ENCODE peak calls at places on chromosomes 12 and 14, in nine cellular contexts. Q is Panc1, X is H1, S is esophagus muscularis mucosa, U is spleen, D is HCT116, E is transverse colon, V is suprapubic skin, K is sigmoid colon. B is an unnamed sample.

GRCh38 chr14:103500148-103500990 is 22.3 kb downstream of the CKB start:
- DNase-seq in V (peak; percentile 93), D (no peak), X (peak; percentile 50), E (peak; percentile 91), U (peak; percentile 94), K (peak; percentile 96), Q (no peak), S (peak; percentile 97), B (peak; percentile 94)

GRCh38 chr14:92673601-92674000 is 74.8 kb downstream of the LGMN start:
- DNase-seq in Q (no peak), K (peak; percentile 40), X (no peak), E (no peak), V (no peak), D (no peak), U (peak; percentile 51), S (no peak), B (no peak)

GRCh38 chr12:117580718-117581062 is 219.3 kb upstream of the NOS1 start:
- DNase-seq in X (peak; percentile 77), D (peak; percentile 24), V (peak; percentile 66), Q (no peak), S (no peak), E (peak; percentile 16), U (no peak), K (peak; percentile 61), B (no peak)

GRCh38 chr14:34650786-34651584 is 21.0 kb upstream of the SNX6 start:
- DNase-seq in E (no peak), S (no peak), Q (no peak), K (no peak), U (no peak), V (no peak), X (no peak), D (peak; percentile 56), B (no peak)

GRCh38 chr12:124694250-124694649 is 126.8 kb upstream of the NCOR2 start:
- DNase-seq in K (no peak), E (no peak), U (no peak), Q (no peak), S (no peak), D (no peak), V (no peak), X (no peak), B (no peak)

GRCh38 chr12:112900298-112901145 is 6.2 kb upstream of the OAS1 start:
- DNase-seq in V (no peak), D (peak; percentile 80), S (no peak), E (peak; percentile 53), Q (peak; percentile 30), X (peak; percentile 17), K (no peak), U (no peak), B (peak; percentile 53)

GRCh38 chr12:93319523-93320045 is 58.1 kb upstream of the NUDT4 start:
- DNase-seq in V (no peak), X (no peak), K (no peak), Q (no peak), U (no peak), D (no peak), E (no peak), S (no peak), B (no peak)

GRCh38 chr12:32970465-32971110 is 74.0 kb upstream of the PKP2 start:
- DNase-seq in X (no peak), K (no peak), V (no peak), E (no peak), S (no peak), D (no peak), Q (no peak), U (no peak), B (no peak)

DNA sequence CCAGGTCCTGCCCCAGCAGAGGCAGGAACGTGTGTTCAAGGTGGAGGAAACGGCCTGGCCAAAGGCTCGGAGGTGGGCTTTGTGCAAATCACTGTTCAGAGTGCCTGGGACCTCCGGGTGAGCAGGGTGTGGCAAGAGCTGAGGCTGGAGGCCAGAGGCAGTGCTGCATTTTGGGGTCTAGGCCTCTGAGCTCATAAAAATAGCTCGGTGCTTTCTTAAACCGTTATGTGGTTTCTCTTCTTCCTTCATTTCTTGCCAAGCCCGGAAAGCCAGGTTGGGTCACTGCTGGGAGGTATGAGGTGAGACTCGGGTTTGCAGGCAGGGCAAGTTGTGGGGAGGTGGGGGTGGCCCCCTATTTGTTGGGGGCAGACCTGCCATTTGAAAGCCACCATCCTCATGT is 178.8 kb upstream of the MYL2 start:
- DNase-seq in V (no peak), Q (no peak), K (no peak), X (no peak), U (peak; percentile 66), E (no peak), D (no peak), S (no peak), B (no peak)
- H3K27ac ChIP-seq in V (no peak overlapping the region), Q (no peak overlapping the region), K (no peak overlapping the region), X (no peak overlapping the region), U (no peak overlapping the region), E (no peak overlapping the region), D (no peak overlapping the region), S (no peak overlapping the region), B (no peak overlapping the region)

GRCh38 chr14:51304956-51305355 is 64.9 kb downstream of the TMX1 start:
- DNase-seq in K (no peak), U (no peak), Q (no peak), D (no peak), V (no peak), E (no peak), X (no peak), S (peak; percentile 39), B (no peak)
- TF ChIP-seq POLR2AphosphoS5 in K (no peak), U (no peak), Q (no peak), D (no peak), V (no peak), E (no peak), X (no peak), S (no peak), B (no peak)

DNA sequence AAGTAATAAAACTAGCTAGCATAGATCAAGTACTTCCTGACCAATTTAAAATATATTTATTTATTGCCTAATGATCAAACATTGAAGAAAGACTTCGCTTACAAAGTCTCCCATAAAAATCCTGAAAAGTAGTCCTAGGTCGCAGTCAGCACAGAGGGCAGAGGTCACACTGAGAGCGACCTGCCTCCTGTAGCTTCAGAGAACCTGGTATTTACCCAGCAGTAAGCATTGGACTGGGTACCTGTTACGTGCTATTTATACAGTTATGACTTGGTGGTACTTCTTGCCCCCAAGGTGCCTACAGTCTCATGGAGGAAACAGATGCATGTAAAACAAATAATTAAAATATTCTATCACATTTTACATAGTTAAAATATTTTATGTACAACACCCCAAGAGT is 274.1 kb upstream of the G2E3 start:
- DNase-seq in K (no peak), S (no peak), X (no peak), Q (no peak), D (no peak), V (no peak), U (no peak), E (no peak), B (no peak)
- H3K27ac ChIP-seq in K (no peak overlapping the region), S (no peak overlapping the region), X (no peak overlapping the region), Q (no peak overlapping the region), D (no peak overlapping the region), V (no peak overlapping the region), U (no peak overlapping the region), E (no peak overlapping the region), B (no peak overlapping the region)

GRCh38 chr14:39180553-39180952 is 5.5 kb downstream of the PNN start:
- DNase-seq in D (no peak), Q (no peak), X (no peak), E (no peak), S (no peak), V (no peak), K (no peak), U (no peak), B (no peak)
- TF ChIP-seq POLR2AphosphoS5 in D (no peak), Q (no peak), X (peak; percentile 83), E (no peak), S (no peak), V (no peak), K (no peak), U (no peak), B (no peak)

GRCh38 chr12:122026706-122027328 is 5.1 kb downstream of the BCL7A start:
- DNase-seq in X (no peak), D (no peak), K (no peak), U (no peak), V (no peak), Q (no peak), E (no peak), S (no peak), B (no peak)
- H3K27ac ChIP-seq in X (no peak overlapping the region), D (no peak overlapping the region), K (no peak overlapping the region), U (no peak overlapping the region), V (no peak overlapping the region), Q (peak overlapping the region; percentile 41), E (no peak overlapping the region), S (no peak overlapping the region), B (no peak overlapping the region)

DNA sequence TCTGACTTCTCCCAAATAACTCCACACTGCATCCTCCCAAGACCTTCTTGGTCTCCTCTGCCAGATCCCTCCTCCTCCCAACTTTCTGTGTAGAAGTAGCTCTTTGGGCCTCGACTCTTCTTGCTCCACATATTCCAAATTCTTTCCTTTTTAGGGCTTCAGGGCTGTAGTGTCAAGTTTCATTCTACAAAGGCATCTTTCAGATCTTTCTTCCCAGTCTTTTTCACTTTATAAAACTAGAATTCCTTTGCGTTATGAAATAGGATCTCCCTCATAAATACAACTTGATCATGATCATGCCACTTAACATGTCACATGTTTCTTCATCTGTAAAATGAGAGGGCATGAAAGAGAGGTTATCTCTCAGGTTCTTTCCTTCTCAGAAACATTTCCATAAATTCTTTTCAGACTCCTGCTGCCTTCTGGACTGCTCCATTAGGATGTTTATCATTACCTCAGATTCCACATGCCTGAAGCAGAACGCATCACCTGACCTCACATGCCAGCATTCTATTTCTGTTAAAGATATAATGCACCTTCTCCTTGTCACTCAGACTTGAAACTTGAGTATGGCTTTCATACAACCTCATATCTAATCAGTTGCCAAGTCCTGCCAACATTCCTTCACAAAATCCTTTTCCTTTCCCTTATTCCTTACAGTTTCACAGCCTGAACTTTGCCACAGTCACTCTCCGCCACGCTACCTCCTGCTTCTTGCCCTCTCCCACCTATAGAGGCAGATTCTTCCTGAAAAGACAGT is 8.5 kb downstream of the SLC38A1 start:
- DNase-seq in U (no peak), V (no peak), S (no peak), Q (no peak), K (no peak), X (no peak), E (no peak), D (no peak), B (no peak)
- TF ChIP-seq POLR2AphosphoS5 in U (no peak), V (no peak), S (no peak), Q (no peak), K (no peak), X (peak; percentile 76), E (no peak), D (no peak), B (no peak)

DNA sequence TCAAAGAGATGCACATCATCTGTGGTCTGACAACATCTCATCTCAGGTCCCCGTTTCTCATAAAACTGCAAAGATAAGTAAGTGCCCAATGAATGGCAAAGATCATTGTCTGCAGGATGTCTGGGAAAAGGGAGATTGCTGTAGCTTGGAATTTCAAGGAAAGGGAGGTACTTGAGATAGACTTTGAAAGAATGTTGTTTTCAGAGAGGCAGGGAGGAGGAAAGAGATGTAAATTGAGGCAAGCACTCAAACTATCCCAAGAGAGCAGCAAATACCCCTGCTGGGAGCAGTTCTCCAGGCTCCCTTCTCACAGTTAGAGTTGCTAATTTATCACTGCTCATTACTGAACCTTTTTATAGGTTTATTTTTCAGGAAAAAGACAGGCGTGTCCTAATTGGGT is 107.1 kb downstream of the MYRFL start:
- DNase-seq in Q (no peak), V (no peak), K (no peak), S (no peak), X (peak; percentile 27), U (no peak), D (no peak), E (no peak), B (no peak)
- H3K27ac ChIP-seq in Q (no peak overlapping the region), V (no peak overlapping the region), K (no peak overlapping the region), S (no peak overlapping the region), X (peak overlapping the region; percentile 58), U (no peak overlapping the region), D (no peak overlapping the region), E (no peak overlapping the region), B (no peak overlapping the region)

GRCh38 chr14:74368441-74368840 is 20.2 kb downstream of the VRTN start:
- DNase-seq in D (no peak), K (peak; percentile 29), V (peak; percentile 25), Q (no peak), E (no peak), U (no peak), S (no peak), X (no peak), B (no peak)
- TF ChIP-seq POLR2AphosphoS5 in D (no peak), K (no peak), V (no peak), Q (no peak), E (no peak), U (no peak), S (no peak), X (no peak), B (no peak)

B was measured in stomach.